ENCODE peak calls at places on chromosome 7, in five cellular contexts. O is A549, J is hepatocyte, B is lower lobe of right lung, M is tibial artery. G is an unnamed sample.

GRCh38 chr7:112288301-112288700 is 81.8 kb downstream of the ZNF277 start:
- DNase-seq in O (no peak), J (no peak), B (no peak), M (no peak), G (no peak)

GRCh38 chr7:72072901-72073300 is 339.2 kb downstream of the CALN1 start:
- DNase-seq in O (no peak), J (no peak), B (no peak), M (no peak), G (no peak)

GRCh38 chr7:37405603-37406122 is 43.0 kb downstream of the ELMO1 start:
- DNase-seq in O (no peak), J (peak), B (no peak), M (peak), G (no peak)

GRCh38 chr7:1014681-1015080 is 29.7 kb upstream of the GPR146 start:
- DNase-seq in O (no peak), J (no peak), B (no peak), M (no peak), G (no peak)

GRCh38 chr7:128014864-128015263 is 16.4 kb downstream of the LRRC4 start:
- DNase-seq in O (no peak), J (no peak), B (no peak), M (no peak), G (no peak)

GRCh38 chr7:36286241-36286640 is 103.4 kb upstream of the ANLN start:
- DNase-seq in O (no peak), J (no peak), B (no peak), M (no peak), G (no peak)

GRCh38 chr7:108142180-108142579 is 12.0 kb upstream of the LAMB4 start:
- DNase-seq in O (no peak), J (no peak), B (no peak), M (no peak), G (no peak)

GRCh38 chr7:36570508-36571219 is 153.6 kb downstream of the AOAH start:
- DNase-seq in O (no peak), J (no peak), B (no peak), M (no peak), G (no peak)

GRCh38 chr7:46633816-46634215 is 712.7 kb upstream of the IGFBP3 start:
- DNase-seq in O (no peak), J (no peak), B (no peak), M (no peak), G (no peak)

GRCh38 chr7:130421685-130422084 is 19.1 kb downstream of the CEP41 start:
- DNase-seq in O (no peak), J (no peak), B (no peak), M (no peak), G (no peak)

GRCh38 chr7:2116903-2117680 is 115.7 kb downstream of the MAD1L1 start:
- DNase-seq in O (no peak), J (peak), B (no peak), M (peak), G (no peak)

GRCh38 chr7:49020145-49020544 is 95.8 kb downstream of the CDC14C start:
- DNase-seq in O (no peak), J (no peak), B (no peak), M (no peak), G (no peak)

GRCh38 chr7:38846280-38846679 is 62.7 kb downstream of the VPS41 start:
- DNase-seq in O (peak), J (peak), B (no peak), M (no peak), G (no peak)

GRCh38 chr7:139741813-139742344 is 35.9 kb downstream of the HIPK2 start:
- DNase-seq in O (no peak), J (no peak), B (no peak), M (no peak), G (no peak)

GRCh38 chr7:132343196-132343595 is 233.1 kb downstream of the PLXNA4 start:
- DNase-seq in O (no peak), J (no peak), B (no peak), M (no peak), G (no peak)

GRCh38 chr7:130982160-130982638 is 248.2 kb upstream of the KLF14 start:
- DNase-seq in O (peak), J (peak), B (no peak), M (no peak), G (no peak)

GRCh38 chr7:24456526-24457214 is 116.6 kb upstream of the PALS2 start:
- DNase-seq in O (peak), J (peak), B (no peak), M (no peak), G (no peak)

GRCh38 chr7:105880571-105881330 is 4.4 kb upstream of the ATXN7L1 start:
- DNase-seq in O (no peak), J (no peak), B (no peak), M (no peak), G (no peak)

GRCh38 chr7:27112361-27112760 is 9.9 kb upstream of the HOXA2 start:
- DNase-seq in O (no peak), J (no peak), B (no peak), M (no peak), G (no peak)

GRCh38 chr7:151429555-151430331 is 10.2 kb downstream of the CRYGN start:
- DNase-seq in O (no peak), J (no peak), B (no peak), M (no peak), G (no peak)

GRCh38 chr7:94231333-94231732 is 163.4 kb upstream of the COL1A2 start:
- DNase-seq in O (no peak), J (no peak), B (no peak), M (no peak), G (no peak)

DNA sequence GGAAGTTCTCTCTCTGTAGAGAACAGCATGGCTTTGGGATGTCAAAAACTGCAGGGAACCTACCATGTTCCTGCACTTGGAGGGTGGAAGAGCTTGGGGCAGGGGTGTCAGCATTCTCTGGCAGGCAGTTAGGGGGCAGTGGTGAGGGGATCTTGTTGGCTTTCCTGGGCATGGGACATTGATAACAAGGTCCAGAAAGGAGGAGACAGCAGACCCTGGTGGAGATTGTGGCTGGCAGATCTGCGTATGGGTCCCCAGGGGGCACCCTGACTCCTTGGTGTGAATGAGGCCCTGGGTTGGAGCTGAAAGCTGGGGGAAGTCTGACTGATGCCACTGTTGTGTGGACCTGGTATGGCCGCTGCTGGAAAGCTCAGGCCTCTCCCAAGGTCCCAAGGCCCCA is 22.9 kb upstream of the CAMK2B start:
- DNase-seq in O (peak), J (no peak), B (no peak), M (no peak), G (no peak)
- TF ChIP-seq CTCF in O (peak), J (no peak), B (peak), M (no peak), G (peak)

GRCh38 chr7:55526770-55527169 is 45.5 kb downstream of the VOPP1 start:
- DNase-seq in O (no peak), J (no peak), B (no peak), M (no peak), G (no peak)
- H3K4me3 ChIP-seq in O (no peak), J (no peak), B (no peak), M (no peak), G (no peak)

DNA sequence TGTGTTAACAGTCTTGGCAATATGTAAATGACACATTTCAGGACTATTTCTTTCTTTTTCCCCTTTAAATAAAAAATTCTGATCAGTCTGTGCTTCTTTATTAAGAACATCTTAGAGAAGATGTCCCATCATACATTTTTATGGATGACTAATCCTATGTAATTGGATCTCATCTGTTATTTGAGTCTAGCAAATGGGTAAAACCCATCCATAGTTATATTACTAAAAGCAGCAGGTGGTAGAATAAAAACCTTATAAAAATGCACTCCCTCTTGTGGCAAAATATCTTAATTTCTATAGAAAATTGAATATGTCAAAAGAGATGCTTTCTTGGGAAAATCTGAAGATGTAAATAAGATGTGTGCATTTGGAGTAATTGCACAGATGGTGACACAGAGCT is 35.3 kb downstream of the TRRAP start:
- DNase-seq in O (no peak), J (no peak), B (no peak), M (no peak), G (peak)
- TF ChIP-seq CTCF in O (peak), J (no peak), B (no peak), M (no peak), G (peak)

GRCh38 chr7:157690833-157691382 is 354.1 kb downstream of the DNAJB6 start:
- DNase-seq in O (no peak), J (no peak), B (no peak), M (peak), G (peak)
- H3K4me3 ChIP-seq in O (no peak), J (no peak), B (peak), M (peak), G (no peak)

DNA sequence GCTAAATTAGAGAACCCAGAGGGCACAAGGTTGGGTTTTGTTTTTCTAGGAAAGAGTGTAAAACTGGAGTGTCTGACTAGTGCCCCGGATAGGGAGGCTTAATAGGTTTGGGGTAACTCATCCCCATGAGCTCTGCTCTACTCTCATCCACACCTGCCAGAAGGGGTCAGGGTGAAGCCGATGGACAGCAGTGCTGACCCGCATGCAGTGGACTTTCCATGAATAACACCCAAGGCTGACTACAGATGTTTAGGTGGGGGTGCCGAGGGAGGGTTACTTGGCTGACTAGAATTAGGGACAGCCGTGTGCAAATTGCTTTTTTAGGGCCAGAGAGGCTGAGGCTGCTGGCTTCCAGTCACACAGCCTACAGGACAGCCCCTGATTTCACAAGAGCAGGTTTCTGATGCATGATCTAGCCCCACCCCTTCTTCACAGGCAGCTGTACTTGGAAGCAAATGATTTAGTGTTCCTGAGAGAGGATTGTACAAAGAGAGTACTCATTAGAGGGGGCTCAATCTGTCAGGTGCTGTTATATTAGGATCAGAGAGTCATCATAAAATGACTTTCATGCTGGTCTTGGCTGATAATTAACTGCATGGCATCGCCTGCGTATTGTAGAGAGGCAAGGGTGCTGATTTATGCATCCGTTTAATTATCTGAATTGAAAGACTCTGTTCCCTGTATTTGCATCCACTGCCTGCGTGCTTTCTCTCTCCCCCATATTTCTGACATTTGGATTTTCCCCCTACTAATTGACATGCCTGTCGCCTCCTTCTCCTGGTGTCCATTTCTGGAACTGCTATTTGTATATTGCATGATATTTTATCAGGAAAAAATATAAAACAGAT is 9.5 kb downstream of the INHBA start:
- DNase-seq in O (no peak), J (peak), B (no peak), M (peak), G (no peak)
- TF ChIP-seq CTCF in O (no peak), J (peak), B (peak), M (peak), G (peak)

GRCh38 chr7:74174606-74175082 is 488 bp downstream of the EIF4H start:
- DNase-seq in O (peak), J (peak), B (no peak), M (peak), G (no peak)

GRCh38 chr7:74173491-74173865 is 678 bp upstream of the EIF4H start:
- DNase-seq in O (no peak), J (no peak), B (no peak), M (no peak), G (no peak)

GRCh38 chr7:74173866-74174605 is at the start of gene EIF4H:
- DNase-seq in O (peak), J (peak), B (peak), M (peak), G (peak)

GRCh38 chr7:74175270-74175803 is 1.2 kb downstream of the EIF4H start:
- DNase-seq in O (no peak), J (no peak), B (no peak), M (no peak), G (no peak)

DNA sequence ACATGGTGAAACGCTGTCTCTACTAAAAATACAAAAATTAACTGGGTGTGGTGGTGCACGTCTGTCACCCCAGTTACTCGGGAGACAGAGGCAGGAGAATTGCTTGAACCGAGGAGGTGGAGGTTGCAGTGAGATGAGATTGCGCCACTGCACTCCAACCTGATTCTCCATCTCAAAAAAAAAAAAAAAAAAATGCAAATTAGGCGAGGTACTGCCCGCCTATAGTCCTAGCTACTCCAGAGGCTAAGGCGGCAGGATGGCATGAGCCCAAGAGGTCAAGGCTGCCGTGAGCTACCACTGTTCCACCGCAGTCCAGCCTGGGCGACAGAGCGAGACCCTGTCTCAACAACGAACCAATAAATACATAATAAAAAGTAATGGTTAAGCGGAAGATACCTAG is 1.1 kb upstream of the EIF4H start:
- DNase-seq in O (no peak), J (no peak), B (peak), M (no peak), G (no peak)
- H3K4me3 ChIP-seq in O (peak), J (no peak), B (peak), M (peak), G (peak)

GRCh38 chr7:96778263-96778662 is 68.6 kb upstream of the SEM1 start:
- DNase-seq in O (no peak), J (peak), B (no peak), M (no peak), G (no peak)
- TF ChIP-seq CTCF in O (no peak), J (peak), B (no peak), M (no peak), G (no peak)

GRCh38 chr7:30911133-30911532 is 520 bp upstream of the AQP1 start:
- DNase-seq in O (no peak), J (no peak), B (no peak), M (no peak), G (no peak)
- H3K4me3 ChIP-seq in O (no peak), J (no peak), B (peak), M (peak), G (no peak)

G was measured in HFF-Myc.